ENCODE peak calls at places on chromosomes 5 and 9, in six cellular contexts. One of them, this sample, is unnamed. For H3K9me3, the result is how much of the 10 kb centered on the place peaks cover.

GRCh38 chr9:87069690-87070089 is 122.4 kb upstream of the GAS1 start:
- DNase-seq in Panc1: no peak
- DNase-seq in upper lobe of right lung: no peak
- DNase-seq in aorta: no peak
- DNase-seq in A673: no peak
- DNase-seq in lung: no peak
- DNase-seq in this sample: no peak

GRCh38 chr5:135721548-135722090 is 112.8 kb upstream of the SLC25A48 start:
- DNase-seq in A673: no peak
- DNase-seq in upper lobe of right lung: no peak
- DNase-seq in Panc1: no peak
- DNase-seq in lung: no peak
- DNase-seq in aorta: no peak
- DNase-seq in this sample: no peak

GRCh38 chr5:131587541-131587940 is 47.5 kb downstream of the RAPGEF6 start:
- DNase-seq in Panc1: no peak
- DNase-seq in upper lobe of right lung: no peak
- DNase-seq in aorta: no peak
- DNase-seq in lung: no peak
- DNase-seq in A673: no peak
- DNase-seq in this sample: no peak

GRCh38 chr9:72551306-72551705 is 29.9 kb downstream of the TMC1 start:
- DNase-seq in A673: no peak
- DNase-seq in aorta: no peak
- DNase-seq in Panc1: no peak
- DNase-seq in upper lobe of right lung: no peak
- DNase-seq in lung: no peak
- DNase-seq in this sample: no peak

GRCh38 chr9:113622600-113623400 is 159.3 kb downstream of the RGS3 start:
- DNase-seq in lung: no peak
- DNase-seq in aorta: peak
- DNase-seq in A673: peak
- DNase-seq in upper lobe of right lung: peak
- DNase-seq in Panc1: no peak
- DNase-seq in this sample: no peak

GRCh38 chr5:155833282-155833681 is 493.7 kb upstream of the SGCD start:
- DNase-seq in A673: peak
- DNase-seq in aorta: no peak
- DNase-seq in Panc1: no peak
- DNase-seq in upper lobe of right lung: no peak
- DNase-seq in lung: no peak
- DNase-seq in this sample: no peak

GRCh38 chr9:86046080-86046636 is 53.2 kb downstream of the GOLM1 start:
- DNase-seq in upper lobe of right lung: peak
- DNase-seq in Panc1: no peak
- DNase-seq in aorta: no peak
- DNase-seq in A673: no peak
- DNase-seq in lung: no peak
- DNase-seq in this sample: no peak

GRCh38 chr5:73312146-73312871 is 136.3 kb downstream of the FOXD1 start:
- DNase-seq in lung: no peak
- DNase-seq in upper lobe of right lung: no peak
- DNase-seq in A673: no peak
- DNase-seq in aorta: peak
- DNase-seq in Panc1: no peak
- DNase-seq in this sample: no peak

GRCh38 chr9:35862328-35862727 is 7.9 kb downstream of the OR13J1 start:
- DNase-seq in Panc1: no peak
- DNase-seq in upper lobe of right lung: no peak
- DNase-seq in aorta: no peak
- DNase-seq in lung: no peak
- DNase-seq in A673: no peak
- DNase-seq in this sample: no peak

GRCh38 chr9:108609227-108609894 is 246.4 kb downstream of the ACTL7B start:
- DNase-seq in A673: peak
- DNase-seq in Panc1: no peak
- DNase-seq in upper lobe of right lung: no peak
- DNase-seq in aorta: no peak
- DNase-seq in lung: no peak
- DNase-seq in this sample: no peak

GRCh38 chr9:136572003-136572595 is 26.3 kb upstream of the NOTCH1 start:
- DNase-seq in aorta: no peak
- DNase-seq in upper lobe of right lung: no peak
- DNase-seq in A673: no peak
- DNase-seq in lung: no peak
- DNase-seq in Panc1: no peak
- DNase-seq in this sample: no peak

GRCh38 chr5:91219141-91219802 is 163.8 kb downstream of the ARRDC3 start:
- DNase-seq in aorta: no peak
- DNase-seq in Panc1: no peak
- DNase-seq in lung: peak
- DNase-seq in A673: peak
- DNase-seq in upper lobe of right lung: no peak
- DNase-seq in this sample: no peak

GRCh38 chr5:172827843-172828242 is 6.2 kb upstream of the ERGIC1 start:
- DNase-seq in aorta: no peak
- DNase-seq in A673: no peak
- DNase-seq in lung: no peak
- DNase-seq in Panc1: no peak
- DNase-seq in upper lobe of right lung: no peak
- DNase-seq in this sample: no peak

GRCh38 chr9:82538634-82539033 is 524.3 kb downstream of the RASEF start:
- DNase-seq in upper lobe of right lung: no peak
- DNase-seq in aorta: no peak
- DNase-seq in Panc1: no peak
- DNase-seq in lung: no peak
- DNase-seq in A673: no peak
- DNase-seq in this sample: no peak

GRCh38 chr5:175731172-175731571 is 73.3 kb downstream of the HRH2 start:
- DNase-seq in aorta: peak
- DNase-seq in upper lobe of right lung: no peak
- DNase-seq in Panc1: no peak
- DNase-seq in A673: no peak
- DNase-seq in lung: no peak
- DNase-seq in this sample: no peak

GRCh38 chr5:157748740-157749461 is 5.4 kb downstream of the LSM11 start:
- DNase-seq in lung: no peak
- DNase-seq in upper lobe of right lung: no peak
- DNase-seq in aorta: no peak
- DNase-seq in A673: no peak
- DNase-seq in Panc1: no peak
- DNase-seq in this sample: no peak

GRCh38 chr5:143400541-143401252 is 2.8 kb downstream of the NR3C1 start:
- DNase-seq in aorta: no peak
- DNase-seq in lung: no peak
- DNase-seq in A673: no peak
- DNase-seq in upper lobe of right lung: no peak
- DNase-seq in Panc1: no peak
- DNase-seq in this sample: no peak

GRCh38 chr5:82004511-82004910 is 32.7 kb downstream of the ATG10 start:
- DNase-seq in aorta: no peak
- DNase-seq in upper lobe of right lung: no peak
- DNase-seq in A673: no peak
- DNase-seq in lung: no peak
- DNase-seq in Panc1: peak
- DNase-seq in this sample: no peak

GRCh38 chr5:67267522-67268232 is 71.1 kb upstream of the CD180 start:
- DNase-seq in Panc1: no peak
- DNase-seq in upper lobe of right lung: no peak
- DNase-seq in lung: peak
- DNase-seq in A673: no peak
- DNase-seq in aorta: no peak
- DNase-seq in this sample: no peak

GRCh38 chr5:173483160-173483559 is 133.3 kb downstream of the BOD1 start:
- DNase-seq in aorta: no peak
- DNase-seq in lung: no peak
- DNase-seq in A673: no peak
- DNase-seq in upper lobe of right lung: no peak
- DNase-seq in Panc1: no peak
- DNase-seq in this sample: no peak

GRCh38 chr9:93976973-93977372 is 21.8 kb upstream of the BARX1 start:
- DNase-seq in lung: no peak
- DNase-seq in A673: no peak
- DNase-seq in upper lobe of right lung: no peak
- DNase-seq in Panc1: no peak
- DNase-seq in aorta: no peak
- DNase-seq in this sample: no peak

GRCh38 chr9:137742698-137743097 is 123.9 kb downstream of the EHMT1 start:
- DNase-seq in aorta: no peak
- DNase-seq in A673: no peak
- DNase-seq in lung: no peak
- DNase-seq in Panc1: no peak
- DNase-seq in upper lobe of right lung: no peak
- DNase-seq in this sample: no peak

GRCh38 chr9:69806642-69807041 is 14.0 kb upstream of the CFAP95 start:
- DNase-seq in lung: no peak
- DNase-seq in A673: no peak
- DNase-seq in aorta: no peak
- DNase-seq in upper lobe of right lung: no peak
- DNase-seq in Panc1: no peak
- DNase-seq in this sample: no peak

GRCh38 chr9:6827370-6827949 is 69.7 kb downstream of the KDM4C start:
- DNase-seq in upper lobe of right lung: no peak
- DNase-seq in Panc1: no peak
- DNase-seq in A673: peak
- DNase-seq in lung: no peak
- DNase-seq in aorta: no peak
- DNase-seq in this sample: no peak

GRCh38 chr9:115694014-115694413 is 459.6 kb upstream of the PAPPA start:
- DNase-seq in lung: no peak
- DNase-seq in aorta: no peak
- DNase-seq in A673: peak
- DNase-seq in Panc1: no peak
- DNase-seq in upper lobe of right lung: no peak
- DNase-seq in this sample: no peak

GRCh38 chr5:1053391-1054017 is 44.9 kb downstream of the NKD2 start:
- DNase-seq in A673: no peak
- DNase-seq in aorta: peak
- DNase-seq in Panc1: no peak
- DNase-seq in lung: no peak
- DNase-seq in upper lobe of right lung: no peak
- DNase-seq in this sample: no peak

GRCh38 chr5:159712672-159713071 is 203.6 kb upstream of the ADRA1B start:
- DNase-seq in A673: no peak
- DNase-seq in lung: no peak
- DNase-seq in upper lobe of right lung: no peak
- DNase-seq in aorta: no peak
- DNase-seq in Panc1: no peak
- DNase-seq in this sample: no peak

DNA sequence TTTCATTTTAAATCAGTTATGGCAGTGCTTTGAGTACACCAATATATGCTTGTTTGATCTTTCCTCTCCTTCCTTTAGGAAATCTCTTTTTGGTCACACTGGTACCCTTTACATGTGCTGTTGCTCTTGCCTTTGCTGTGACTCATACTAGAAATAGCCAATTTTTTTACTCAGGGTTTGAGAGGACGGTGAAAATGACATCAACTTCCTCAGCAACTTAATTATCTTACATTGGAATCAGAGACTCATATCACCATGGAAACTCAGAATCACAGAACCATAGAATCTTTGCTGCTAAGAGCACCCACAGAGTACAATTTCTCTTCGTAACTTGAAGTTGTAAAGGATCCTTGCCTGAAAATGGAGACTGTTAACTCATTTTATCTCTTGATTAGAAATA is 13.8 kb upstream of the ZNF300 start:
- DNase-seq in A673: peak
- DNase-seq in aorta: no peak
- DNase-seq in upper lobe of right lung: no peak
- DNase-seq in lung: no peak
- DNase-seq in Panc1: no peak
- DNase-seq in this sample: no peak
- H3K9me3 ChIP-seq in A673: under half
- H3K9me3 ChIP-seq in aorta: under half
- H3K9me3 ChIP-seq in upper lobe of right lung: under half
- H3K9me3 ChIP-seq in lung: under half
- H3K9me3 ChIP-seq in Panc1: under half
- H3K9me3 ChIP-seq in this sample: under half

GRCh38 chr9:122656378-122656777 is 1.0 kb downstream of the OR1B1 start:
- DNase-seq in lung: no peak
- DNase-seq in A673: no peak
- DNase-seq in upper lobe of right lung: no peak
- DNase-seq in aorta: no peak
- DNase-seq in Panc1: no peak
- DNase-seq in this sample: no peak
- H3K9me3 ChIP-seq in lung: under half
- H3K9me3 ChIP-seq in A673: under half
- H3K9me3 ChIP-seq in upper lobe of right lung: under half
- H3K9me3 ChIP-seq in aorta: under half
- H3K9me3 ChIP-seq in Panc1: under half
- H3K9me3 ChIP-seq in this sample: under half

DNA sequence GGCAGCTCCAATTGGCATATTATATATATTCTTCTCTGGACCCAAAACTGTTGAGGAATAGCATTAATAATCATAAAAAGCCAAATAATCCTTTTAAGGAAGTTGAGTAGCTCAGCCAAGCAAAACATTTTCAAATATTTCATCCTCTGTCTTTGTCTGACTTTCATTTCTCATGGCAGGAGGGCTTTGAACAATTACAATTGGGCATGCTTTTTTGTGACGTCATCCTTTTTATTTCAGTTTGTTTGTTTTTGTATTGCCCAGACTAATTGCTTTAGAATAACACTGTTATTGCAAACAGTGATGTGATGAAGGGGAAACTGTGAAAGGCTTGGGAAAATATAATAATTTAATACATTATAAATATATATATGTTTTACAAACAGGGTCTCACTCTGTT is 65.2 kb upstream of the MAP1B start:
- DNase-seq in lung: no peak
- DNase-seq in upper lobe of right lung: no peak
- DNase-seq in A673: no peak
- DNase-seq in aorta: no peak
- DNase-seq in Panc1: no peak
- DNase-seq in this sample: no peak
- H3K9me3 ChIP-seq in lung: under half
- H3K9me3 ChIP-seq in upper lobe of right lung: under half
- H3K9me3 ChIP-seq in A673: under half
- H3K9me3 ChIP-seq in aorta: under half
- H3K9me3 ChIP-seq in Panc1: under half
- H3K9me3 ChIP-seq in this sample: under half

GRCh38 chr9:40927851-40928802 is 200.4 kb downstream of the FOXD4L6 start:
- DNase-seq in Panc1: no peak
- DNase-seq in A673: no peak
- DNase-seq in lung: no peak
- DNase-seq in upper lobe of right lung: no peak
- DNase-seq in aorta: no peak
- DNase-seq in this sample: no peak

GRCh38 chr9:40926404-40927259 is 201.8 kb downstream of the FOXD4L6 start:
- DNase-seq in A673: no peak
- DNase-seq in upper lobe of right lung: no peak
- DNase-seq in lung: no peak
- DNase-seq in aorta: no peak
- DNase-seq in Panc1: no peak
- DNase-seq in this sample: no peak

GRCh38 chr9:40925149-40925548 is 203.3 kb downstream of the FOXD4L6 start:
- DNase-seq in Panc1: no peak
- DNase-seq in A673: no peak
- DNase-seq in lung: no peak
- DNase-seq in aorta: no peak
- DNase-seq in upper lobe of right lung: no peak
- DNase-seq in this sample: no peak

GRCh38 chr9:40928803-40929487 is 199.5 kb downstream of the FOXD4L6 start:
- DNase-seq in A673: no peak
- DNase-seq in Panc1: no peak
- DNase-seq in upper lobe of right lung: no peak
- DNase-seq in lung: peak
- DNase-seq in aorta: no peak
- DNase-seq in this sample: no peak

GRCh38 chr9:40927260-40927631 is 201.2 kb downstream of the FOXD4L6 start:
- DNase-seq in upper lobe of right lung: no peak
- DNase-seq in A673: no peak
- DNase-seq in aorta: no peak
- DNase-seq in Panc1: no peak
- DNase-seq in lung: no peak
- DNase-seq in this sample: no peak
- H3K9me3 ChIP-seq in upper lobe of right lung: half or more
- H3K9me3 ChIP-seq in A673: under half
- H3K9me3 ChIP-seq in aorta: under half
- H3K9me3 ChIP-seq in Panc1: under half
- H3K9me3 ChIP-seq in lung: half or more
- H3K9me3 ChIP-seq in this sample: half or more

This sample was measured in CD8-positive, alpha-beta T cell.